ENCODE peak calls at places on chromosomes 11 and 22, in eight cellular contexts. U is GM12865, R is AG09309, A is body of pancreas, Z is fibroblast of lung, C is B cell, K is osteocyte, Y is A549. L is an unnamed sample.

GRCh38 chr11:70399681-70400112 is 1.4 kb downstream of the CTTN start:
- DNase-seq in U (no peak), R (peak), A (peak), Z (peak), C (no peak), K (peak), Y (peak), L (peak)

GRCh38 chr22:33923660-33924246 is 3.5 kb upstream of the LARGE1 start:
- DNase-seq in U (peak), R (no peak), A (peak), Z (peak), C (peak), K (no peak), Y (peak), L (peak)

GRCh38 chr11:119885067-119885466 is 156.1 kb upstream of the NECTIN1 start:
- DNase-seq in U (no peak), R (no peak), A (no peak), Z (no peak), C (no peak), K (no peak), Y (no peak), L (no peak)

GRCh38 chr22:46136539-46137217 is 13.6 kb upstream of the PPARA start:
- DNase-seq in U (no peak), R (no peak), A (no peak), Z (no peak), C (no peak), K (no peak), Y (no peak), L (no peak)

GRCh38 chr11:15807827-15808226 is 548.5 kb downstream of the SOX6 start:
- DNase-seq in U (no peak), R (no peak), A (no peak), Z (no peak), C (no peak), K (no peak), Y (no peak), L (no peak)

GRCh38 chr22:36365020-36365411 is 22.8 kb downstream of the MYH9 start:
- DNase-seq in U (peak), R (peak), A (peak), Z (peak), C (no peak), K (no peak), Y (peak), L (no peak)

GRCh38 chr11:130404727-130405126 is 23.7 kb downstream of the ADAMTS8 start:
- DNase-seq in U (no peak), R (no peak), A (no peak), Z (no peak), C (no peak), K (no peak), Y (no peak), L (no peak)

GRCh38 chr11:59753650-59754493 is 1.3 kb upstream of the STX3 start:
- DNase-seq in U (peak), R (peak), A (peak), Z (peak), C (peak), K (peak), Y (peak), L (peak)

GRCh38 chr11:36702330-36703054 is 104.5 kb upstream of the RAG2 start:
- DNase-seq in U (peak), R (peak), A (peak), Z (peak), C (peak), K (no peak), Y (peak), L (no peak)

GRCh38 chr11:17473071-17473744 is 3.4 kb downstream of the ABCC8 start:
- DNase-seq in U (no peak), R (no peak), A (peak), Z (peak), C (no peak), K (no peak), Y (peak), L (no peak)

GRCh38 chr22:45638834-45639746 is 32.5 kb upstream of the ATXN10 start:
- DNase-seq in U (no peak), R (no peak), A (peak), Z (peak), C (no peak), K (no peak), Y (peak), L (no peak)

GRCh38 chr11:64165482-64165841 is 451 bp downstream of the MACROD1 start:
- DNase-seq in U (peak), R (no peak), A (peak), Z (no peak), C (peak), K (no peak), Y (peak), L (peak)

GRCh38 chr11:126732981-126733380 is 267.6 kb downstream of the KIRREL3 start:
- DNase-seq in U (peak), R (no peak), A (no peak), Z (no peak), C (no peak), K (no peak), Y (no peak), L (no peak)

GRCh38 chr22:27745154-27745553 is 56.4 kb downstream of the MN1 start:
- DNase-seq in U (no peak), R (no peak), A (no peak), Z (no peak), C (no peak), K (no peak), Y (no peak), L (no peak)

GRCh38 chr11:47433991-47434786 is 8.0 kb upstream of the PSMC3 start:
- DNase-seq in U (no peak), R (peak), A (peak), Z (peak), C (no peak), K (no peak), Y (no peak), L (no peak)

GRCh38 chr11:63892233-63892632 is 24.7 kb downstream of the RCOR2 start:
- DNase-seq in U (peak), R (no peak), A (no peak), Z (peak), C (no peak), K (no peak), Y (no peak), L (no peak)

GRCh38 chr22:45318558-45319318 is 9.0 kb downstream of the FAM118A start:
- DNase-seq in U (peak), R (peak), A (no peak), Z (peak), C (peak), K (no peak), Y (no peak), L (no peak)

GRCh38 chr11:116707250-116707649 is 65.5 kb downstream of the BUD13 start:
- DNase-seq in U (no peak), R (no peak), A (peak), Z (no peak), C (no peak), K (no peak), Y (no peak), L (no peak)

GRCh38 chr11:97880209-97880608 is 1140.5 kb upstream of the CNTN5 start:
- DNase-seq in U (no peak), R (no peak), A (no peak), Z (no peak), C (no peak), K (no peak), Y (no peak), L (no peak)

GRCh38 chr11:65743928-65744698 is 23.5 kb upstream of the RNASEH2C start:
- DNase-seq in U (peak), R (no peak), A (peak), Z (peak), C (no peak), K (peak), Y (peak), L (no peak)

GRCh38 chr22:49943771-49944398 is 16.7 kb upstream of the PIM3 start:
- DNase-seq in U (no peak), R (no peak), A (no peak), Z (no peak), C (no peak), K (no peak), Y (no peak), L (no peak)

DNA sequence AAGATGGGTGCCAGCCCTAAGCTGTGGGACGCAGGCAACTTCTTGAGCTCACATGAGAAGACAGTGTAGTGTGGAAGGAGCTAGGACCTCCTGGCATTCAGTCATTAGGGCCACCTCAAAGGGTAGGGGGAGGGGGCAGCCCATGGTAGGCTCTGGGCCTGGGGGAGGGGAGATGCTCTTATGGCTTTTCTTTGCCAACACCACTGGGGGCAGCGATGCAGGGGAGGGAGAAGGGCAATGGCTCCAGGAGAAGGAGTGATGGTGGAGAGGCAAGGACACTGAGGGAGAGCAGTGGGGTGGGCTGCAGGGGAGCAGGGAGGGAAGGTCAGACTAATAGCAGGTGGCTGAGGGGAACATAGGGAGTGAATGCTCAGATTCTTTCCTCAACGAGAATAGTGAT is 63.3 kb upstream of the SUSD2 start:
- DNase-seq in U (no peak), R (no peak), A (no peak), Z (no peak), C (no peak), K (no peak), Y (no peak), L (no peak)
- TF ChIP-seq CTCF in U (no peak), R (no peak), A (no peak), Z (no peak), C (no peak), K (peak), Y (no peak), L (no peak)

GRCh38 chr11:6297831-6298230 is 22.5 kb downstream of the CAVIN3 start:
- DNase-seq in U (no peak), R (no peak), A (peak), Z (peak), C (no peak), K (no peak), Y (no peak), L (no peak)
- TF ChIP-seq CTCF in U (peak), R (peak), A (peak), Z (peak), C (no peak), K (peak), Y (peak), L (no peak)

GRCh38 chr11:6606471-6607189 is 3.1 kb downstream of the ILK start:
- DNase-seq in U (peak), R (peak), A (peak), Z (peak), C (no peak), K (peak), Y (peak), L (peak)

GRCh38 chr11:6602096-6602940 is 1.1 kb downstream of the RRP8 start:
- DNase-seq in U (no peak), R (no peak), A (no peak), Z (no peak), C (no peak), K (peak), Y (no peak), L (peak)

GRCh38 chr11:6607190-6607635 is 3.6 kb downstream of the ILK start:
- DNase-seq in U (no peak), R (no peak), A (no peak), Z (no peak), C (no peak), K (peak), Y (no peak), L (no peak)

GRCh38 chr11:6603287-6604080 is at the start of the genes ILK and RRP8:
- DNase-seq in U (peak), R (peak), A (peak), Z (peak), C (peak), K (peak), Y (peak), L (peak)

DNA sequence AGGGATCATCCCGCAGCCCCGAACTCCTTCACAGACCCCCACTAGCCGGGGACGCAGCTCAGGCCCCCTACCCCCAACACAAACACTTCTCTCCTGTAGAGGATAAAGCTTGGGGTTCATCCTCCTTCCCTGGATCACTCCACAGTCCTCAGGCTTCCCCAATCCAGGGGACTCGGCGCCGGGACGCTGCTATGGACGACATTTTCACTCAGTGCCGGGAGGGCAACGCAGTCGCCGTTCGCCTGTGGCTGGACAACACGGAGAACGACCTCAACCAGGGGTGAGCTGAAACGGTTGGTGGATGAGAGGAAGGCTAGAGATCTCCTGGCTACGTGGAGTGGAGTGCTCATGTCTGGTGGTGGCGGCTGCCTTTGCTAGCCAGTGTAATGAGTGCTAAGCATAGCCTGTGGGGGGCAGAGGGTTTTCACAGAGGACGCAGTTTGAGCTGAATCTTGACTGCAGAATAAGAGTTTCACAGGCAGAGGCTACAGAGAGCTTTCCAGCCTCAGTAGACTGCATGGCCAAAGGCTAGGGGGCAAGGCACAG is 580 bp downstream of the ILK start:
- DNase-seq in U (peak), R (peak), A (peak), Z (peak), C (peak), K (peak), Y (peak), L (no peak)
- TF ChIP-seq CTCF in U (peak), R (peak), A (no peak), Z (peak), C (peak), K (peak), Y (no peak), L (no peak)

DNA sequence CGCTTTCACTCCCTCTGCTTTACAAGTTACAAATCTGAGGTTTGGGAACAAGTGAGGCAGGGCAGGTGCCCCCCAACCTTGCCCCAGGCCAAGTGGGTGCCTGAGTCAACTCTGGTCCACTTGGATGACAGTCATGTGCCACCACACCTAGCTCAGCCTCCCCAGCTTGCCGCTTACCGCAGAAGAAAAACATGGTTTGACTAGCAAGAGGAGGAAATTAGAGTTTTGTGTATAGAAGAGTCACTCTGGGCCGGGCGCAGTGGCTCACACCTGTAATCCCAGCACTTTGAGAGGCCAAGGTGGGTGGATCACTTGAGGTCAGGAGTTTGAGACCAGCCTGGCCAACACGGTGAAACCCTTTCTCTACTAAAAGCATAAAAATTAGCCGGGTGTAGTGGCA is 27.7 kb upstream of the CHKA start:
- DNase-seq in U (no peak), R (no peak), A (no peak), Z (no peak), C (no peak), K (no peak), Y (no peak), L (no peak)
- TF ChIP-seq CTCF in U (no peak), R (no peak), A (no peak), Z (no peak), C (no peak), K (no peak), Y (no peak), L (no peak)

GRCh38 chr11:1018091-1018490 is 18.4 kb downstream of the MUC6 start:
- DNase-seq in U (no peak), R (no peak), A (no peak), Z (no peak), C (no peak), K (no peak), Y (no peak), L (no peak)

GRCh38 chr11:1015064-1015463 is 21.5 kb downstream of the MUC6 start:
- DNase-seq in U (no peak), R (no peak), A (no peak), Z (no peak), C (no peak), K (no peak), Y (no peak), L (no peak)

GRCh38 chr11:1017269-1018005 is 19.1 kb downstream of the MUC6 start:
- DNase-seq in U (no peak), R (no peak), A (no peak), Z (no peak), C (no peak), K (no peak), Y (peak), L (no peak)

GRCh38 chr11:1014276-1014675 is 22.2 kb downstream of the MUC6 start:
- DNase-seq in U (no peak), R (no peak), A (no peak), Z (no peak), C (no peak), K (no peak), Y (no peak), L (no peak)

GRCh38 chr11:1015826-1016565 is 20.5 kb downstream of the MUC6 start:
- DNase-seq in U (no peak), R (no peak), A (no peak), Z (no peak), C (no peak), K (no peak), Y (no peak), L (no peak)
- TF ChIP-seq CTCF in U (no peak), R (no peak), A (no peak), Z (no peak), C (no peak), K (no peak), Y (no peak), L (no peak)

GRCh38 chr11:11988099-11988651 is 20.3 kb downstream of the DKK3 start:
- DNase-seq in U (no peak), R (no peak), A (no peak), Z (peak), C (no peak), K (no peak), Y (no peak), L (no peak)

GRCh38 chr11:11985954-11986949 is 22.2 kb downstream of the DKK3 start:
- DNase-seq in U (no peak), R (no peak), A (no peak), Z (no peak), C (no peak), K (no peak), Y (no peak), L (no peak)

GRCh38 chr11:11987503-11988022 is 20.9 kb downstream of the DKK3 start:
- DNase-seq in U (peak), R (no peak), A (no peak), Z (peak), C (no peak), K (no peak), Y (no peak), L (no peak)

GRCh38 chr11:11989774-11990744 is 18.4 kb downstream of the DKK3 start:
- DNase-seq in U (no peak), R (no peak), A (no peak), Z (no peak), C (no peak), K (no peak), Y (no peak), L (no peak)

DNA sequence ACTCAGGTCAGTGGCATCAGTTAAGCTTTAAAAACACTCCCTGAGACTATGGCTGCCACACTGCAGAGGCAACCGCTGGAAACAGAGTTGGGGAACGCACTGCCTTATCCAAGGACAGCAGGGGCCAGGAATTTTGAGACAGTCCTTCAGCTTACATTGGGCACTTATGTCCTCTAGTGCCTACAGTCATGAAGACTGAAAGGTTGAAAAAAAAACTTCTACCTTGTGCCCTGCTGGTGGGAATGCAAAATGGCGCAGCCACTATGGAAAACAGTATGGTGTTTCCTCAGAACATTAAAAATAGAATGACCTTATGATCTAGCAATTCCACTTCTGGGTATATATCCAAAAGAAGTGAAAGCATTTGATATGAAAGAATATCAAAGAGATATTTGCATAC is 19.6 kb downstream of the DKK3 start:
- DNase-seq in U (no peak), R (no peak), A (no peak), Z (no peak), C (no peak), K (no peak), Y (no peak), L (no peak)
- TF ChIP-seq CTCF in U (no peak), R (peak), A (no peak), Z (no peak), C (no peak), K (peak), Y (no peak), L (peak)

DNA sequence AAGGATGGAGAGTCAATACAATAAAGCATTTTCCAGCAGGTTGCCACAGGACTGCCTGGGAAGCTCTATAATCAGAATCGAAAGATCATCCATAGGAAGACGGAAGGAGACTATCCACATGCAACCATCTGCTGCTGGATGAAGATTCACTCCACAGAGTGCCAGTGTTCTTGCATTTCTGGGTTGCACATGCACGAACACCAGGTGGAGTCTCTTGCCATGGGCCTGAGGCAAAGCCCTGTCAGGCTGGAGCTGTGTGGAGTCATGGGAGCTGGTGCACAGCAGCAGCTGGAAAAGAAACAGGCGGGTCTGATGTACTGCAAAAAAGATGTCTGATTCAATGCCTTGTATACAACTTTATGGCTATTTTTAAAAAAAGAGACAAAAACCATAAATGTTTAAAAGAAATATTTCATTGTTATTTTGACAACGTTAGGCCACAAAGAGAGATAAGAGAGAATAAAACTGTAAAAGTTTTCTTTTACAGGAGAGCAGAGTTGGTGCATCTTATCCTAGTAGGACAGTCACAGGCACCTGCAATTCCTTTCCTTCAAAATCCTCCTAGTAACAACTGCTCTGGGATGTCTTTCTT is 12.9 kb upstream of the FAT3 start:
- DNase-seq in U (no peak), R (peak), A (peak), Z (peak), C (no peak), K (no peak), Y (no peak), L (no peak)
- TF ChIP-seq CTCF in U (no peak), R (peak), A (no peak), Z (peak), C (no peak), K (peak), Y (peak), L (no peak)

L was measured in mesothelial cell of epicardium.